ENCODE peak calls at places on chromosomes 5 and 9, in six cellular contexts. F is psoas muscle, G is body of pancreas, R is endodermal cell, U is upper lobe of right lung, M is epithelial cell of esophagus. K is an unnamed sample.

GRCh38 chr5:72498284-72498683 is 8.9 kb downstream of the ZNF366 start:
- DNase-seq in U (no peak), M (peak), G (no peak), F (no peak), R (no peak), K (no peak)

GRCh38 chr5:176578391-176578808 is 29.3 kb downstream of the CDHR2 start:
- DNase-seq in G (peak), M (peak), F (no peak), R (peak), U (peak), K (peak)

GRCh38 chr5:177311723-177312648 is at the start of gene MXD3:
- DNase-seq in G (peak), R (peak), M (peak), U (peak), F (peak), K (peak)

GRCh38 chr9:123373447-123373923 is 17.5 kb downstream of the CRB2 start:
- DNase-seq in R (peak), F (no peak), M (no peak), U (no peak), G (no peak), K (no peak)

GRCh38 chr5:14109041-14109747 is 33.9 kb upstream of the TRIO start:
- DNase-seq in U (no peak), R (no peak), G (no peak), F (peak), M (peak), K (no peak)

GRCh38 chr5:151755383-151755782 is 3.0 kb downstream of the ATOX1 start:
- DNase-seq in U (no peak), M (no peak), G (peak), F (no peak), R (no peak), K (no peak)

GRCh38 chr5:31470608-31471007 is 61.3 kb downstream of the DROSHA start:
- DNase-seq in G (no peak), M (no peak), F (peak), U (no peak), R (no peak), K (no peak)

GRCh38 chr5:143343042-143343441 is 60.4 kb downstream of the NR3C1 start:
- DNase-seq in G (no peak), R (peak), U (no peak), M (no peak), F (no peak), K (no peak)

GRCh38 chr9:98807070-98807810 is at the start of gene GALNT12:
- DNase-seq in R (peak), U (peak), F (peak), M (no peak), G (peak), K (no peak)

GRCh38 chr9:25177858-25178257 is 500.4 kb downstream of the TUSC1 start:
- DNase-seq in U (no peak), R (peak), G (no peak), F (no peak), M (no peak), K (no peak)

GRCh38 chr9:132005896-132006295 is 73.8 kb downstream of the MED27 start:
- DNase-seq in F (no peak), G (no peak), U (no peak), R (no peak), M (no peak), K (no peak)

GRCh38 chr9:121612511-121612998 is 38.9 kb upstream of the DAB2IP start:
- DNase-seq in G (no peak), U (peak), R (peak), F (no peak), M (peak), K (no peak)

GRCh38 chr5:20030125-20030524 is 42.1 kb upstream of the CDH18 start:
- DNase-seq in R (no peak), G (no peak), U (no peak), F (no peak), M (no peak), K (no peak)

GRCh38 chr9:89999534-90000370 is 394.9 kb downstream of the GADD45G start:
- DNase-seq in F (peak), R (peak), U (peak), M (peak), G (peak), K (no peak)

GRCh38 chr5:6396836-6397535 is 18.6 kb upstream of the MED10 start:
- DNase-seq in M (no peak), U (no peak), F (no peak), G (no peak), R (peak), K (no peak)

GRCh38 chr5:55172051-55172899 is 702 bp downstream of the CDC20B start:
- DNase-seq in G (peak), U (no peak), M (peak), F (no peak), R (peak), K (peak)

GRCh38 chr5:178940569-178941360 is at the start of gene ZNF454:
- DNase-seq in R (no peak), U (peak), F (peak), M (peak), G (peak), K (no peak)

GRCh38 chr5:94983861-94984535 is 300.9 kb downstream of the MCTP1 start:
- DNase-seq in R (no peak), F (no peak), M (peak), G (no peak), U (no peak), K (no peak)

GRCh38 chr5:76081811-76082783 is 1.1 kb upstream of the SV2C start:
- DNase-seq in F (no peak), R (peak), U (peak), G (no peak), M (no peak), K (no peak)

GRCh38 chr5:39428639-39429038 is 3.9 kb upstream of the DAB2 start:
- DNase-seq in F (no peak), U (no peak), G (no peak), R (no peak), M (peak), K (no peak)

GRCh38 chr5:39424751-39425524 is at the start of gene DAB2:
- DNase-seq in U (peak), M (peak), F (peak), R (peak), G (peak), K (peak)

GRCh38 chr5:39427633-39428032 is 2.9 kb upstream of the DAB2 start:
- DNase-seq in R (no peak), M (no peak), G (no peak), U (no peak), F (no peak), K (no peak)

GRCh38 chr5:39427225-39427624 is 2.4 kb upstream of the DAB2 start:
- DNase-seq in R (no peak), G (no peak), F (no peak), M (no peak), U (no peak), K (no peak)

GRCh38 chr5:39426136-39426535 is 1.4 kb upstream of the DAB2 start:
- DNase-seq in U (no peak), F (no peak), R (no peak), M (no peak), G (no peak), K (no peak)
- H3K4me3 ChIP-seq in U (no peak), F (peak), R (no peak), M (no peak), G (no peak), K (no peak)

GRCh38 chr5:60677831-60678664 is 21.9 kb downstream of the DEPDC1B start:
- DNase-seq in R (no peak), F (no peak), U (no peak), M (peak), G (no peak), K (no peak)
- H3K4me3 ChIP-seq in R (no peak), F (no peak), U (no peak), M (peak), G (no peak), K (no peak)

DNA sequence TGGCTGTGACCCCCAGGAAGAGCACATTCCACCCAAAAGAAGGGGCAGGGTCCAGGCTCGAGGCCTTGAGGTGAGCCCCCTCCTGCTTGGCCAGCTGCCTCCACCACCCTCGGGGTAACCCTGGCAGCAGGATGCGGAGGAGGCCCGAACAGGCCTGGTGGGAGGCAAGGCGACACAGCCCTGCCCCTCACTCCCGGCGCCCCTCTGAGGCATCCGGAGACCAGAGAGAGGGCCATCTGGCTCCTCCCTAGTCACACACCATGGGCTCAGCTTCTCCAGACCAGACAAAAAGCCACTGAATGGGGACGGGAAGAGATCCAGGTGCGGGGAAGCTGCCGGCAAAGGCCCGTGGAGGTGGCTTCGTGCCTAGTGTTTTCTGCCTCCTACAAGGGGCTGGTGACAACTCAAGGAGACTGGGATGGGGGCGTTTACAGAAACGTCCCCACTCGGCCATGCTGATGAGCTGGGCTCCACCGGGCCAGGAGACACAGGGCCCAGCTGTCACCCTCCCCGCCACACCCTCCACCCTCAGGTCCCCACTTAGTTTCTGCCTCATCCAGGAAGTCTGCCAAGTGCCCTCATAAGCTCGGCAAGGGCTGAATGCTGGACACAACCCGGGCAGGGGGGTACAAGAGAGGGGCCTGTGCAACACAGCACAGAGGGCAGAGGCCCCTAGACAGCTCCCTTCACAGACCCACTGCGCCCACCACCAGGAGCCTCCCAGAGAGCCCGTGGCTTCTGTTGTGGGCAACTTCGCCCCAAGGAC is 41.9 kb downstream of the NACC2 start:
- DNase-seq in U (peak), G (no peak), M (peak), F (no peak), R (peak), K (no peak)
- H3K4me3 ChIP-seq in U (peak), G (no peak), M (no peak), F (peak), R (no peak), K (no peak)

DNA sequence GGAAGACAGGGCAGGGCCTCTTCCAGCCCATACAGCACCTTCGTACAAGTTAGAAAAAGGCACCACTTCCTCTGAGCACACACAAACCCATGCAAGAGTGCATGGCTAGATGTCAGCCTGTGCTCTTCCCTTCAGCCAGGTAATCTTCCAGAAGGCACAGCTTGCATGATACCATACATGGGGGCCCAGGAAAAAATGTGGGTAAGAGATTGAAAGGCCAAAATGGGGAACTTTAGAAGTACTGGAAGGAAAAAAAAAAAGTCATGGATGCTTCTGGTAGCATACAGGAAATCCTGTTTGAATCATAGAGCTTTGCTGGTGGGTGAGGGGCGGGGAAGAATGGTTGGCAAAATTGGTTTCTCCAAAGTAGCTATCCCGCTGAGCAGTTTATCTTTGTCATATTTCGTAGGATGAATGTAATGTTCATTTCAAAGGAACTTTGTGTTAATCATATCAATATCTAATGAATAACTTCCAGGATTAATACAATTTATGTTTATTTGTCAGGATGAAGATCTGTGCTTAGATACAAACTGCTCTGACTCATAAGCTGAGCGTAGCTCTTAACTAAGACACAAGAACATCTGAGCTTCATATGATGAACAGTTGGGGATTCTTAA is 78.2 kb upstream of the MAP3K1 start:
- DNase-seq in U (no peak), M (peak), G (no peak), F (no peak), R (no peak), K (peak)
- H3K4me3 ChIP-seq in U (no peak), M (no peak), G (no peak), F (no peak), R (no peak), K (no peak)

GRCh38 chr5:39186289-39186688 is 33.1 kb downstream of the FYB1 start:
- DNase-seq in M (no peak), G (no peak), R (no peak), F (no peak), U (no peak), K (no peak)
- H3K4me3 ChIP-seq in M (no peak), G (no peak), R (no peak), F (no peak), U (no peak), K (no peak)

GRCh38 chr5:38553001-38553521 is 3.4 kb downstream of the LIFR start:
- DNase-seq in U (no peak), M (no peak), F (no peak), R (no peak), G (no peak), K (no peak)

GRCh38 chr5:38556115-38556598 is 289 bp downstream of the LIFR start:
- DNase-seq in U (no peak), M (no peak), R (no peak), F (no peak), G (no peak), K (no peak)

GRCh38 chr5:38556599-38557308 is at the start of gene LIFR:
- DNase-seq in M (peak), G (peak), F (peak), R (peak), U (peak), K (peak)

GRCh38 chr5:38555354-38556114 is 912 bp downstream of the LIFR start:
- DNase-seq in R (no peak), F (no peak), M (no peak), U (no peak), G (no peak), K (no peak)

GRCh38 chr5:38554860-38555259 is 1.6 kb downstream of the LIFR start:
- DNase-seq in F (no peak), G (no peak), R (no peak), U (no peak), M (no peak), K (no peak)
- H3K4me3 ChIP-seq in F (peak), G (no peak), R (peak), U (peak), M (no peak), K (no peak)

K was measured in Jurkat, Clone E6-1.